ENCODE peak calls at places on chromosomes 6 and 20, in eight cellular contexts. X, Y, U, O, B, L, N and F are unnamed samples.
A peak's percentile ranks its signal among the peaks of the same experiment; 100 is the strongest.

GRCh38 chr20:3430376-3431069 is 23.1 kb upstream of the DNAAF9 start:
- DNase-seq in Y (no peak), U (no peak), L (no peak), O (peak; percentile 33), X (no peak), N (no peak), B (peak; percentile 62), F (no peak)

GRCh38 chr6:117399924-117400323 is 25.8 kb downstream of the ROS1 start:
- DNase-seq in O (no peak), N (peak; percentile 22), Y (no peak), U (no peak), B (no peak), X (no peak), L (no peak), F (peak; percentile 41)

GRCh38 chr6:168194732-168195565 is 115.9 kb upstream of the FRMD1 start:
- DNase-seq in U (no peak), L (no peak), N (no peak), X (no peak), B (no peak), Y (no peak), O (no peak), F (no peak)

GRCh38 chr20:25259358-25259757 is 11.5 kb downstream of the PYGB start:
- DNase-seq in L (no peak), Y (no peak), U (no peak), B (no peak), N (no peak), O (no peak), X (no peak), F (no peak)

GRCh38 chr6:16602035-16602434 is 159.2 kb downstream of the ATXN1 start:
- DNase-seq in Y (no peak), O (peak; percentile 53), L (no peak), U (no peak), B (no peak), X (no peak), N (no peak), F (no peak)

GRCh38 chr6:158793432-158793831 is 25.7 kb downstream of the EZR start:
- DNase-seq in U (peak; percentile 38), O (no peak), N (peak; percentile 84), L (peak; percentile 68), B (peak; percentile 61), Y (peak; percentile 15), X (no peak), F (peak; percentile 57)

GRCh38 chr6:24520929-24521546 is 26.3 kb downstream of the ALDH5A1 start:
- DNase-seq in B (no peak), X (peak; percentile 25), O (no peak), Y (peak; percentile 45), L (peak; percentile 23), U (peak; percentile 67), N (peak; percentile 74), F (peak; percentile 67)

GRCh38 chr6:113540491-113540890 is 316.7 kb upstream of the MARCKS start:
- DNase-seq in U (no peak), O (no peak), X (no peak), Y (no peak), L (no peak), B (peak; percentile 73), N (no peak), F (peak; percentile 33)

DNA sequence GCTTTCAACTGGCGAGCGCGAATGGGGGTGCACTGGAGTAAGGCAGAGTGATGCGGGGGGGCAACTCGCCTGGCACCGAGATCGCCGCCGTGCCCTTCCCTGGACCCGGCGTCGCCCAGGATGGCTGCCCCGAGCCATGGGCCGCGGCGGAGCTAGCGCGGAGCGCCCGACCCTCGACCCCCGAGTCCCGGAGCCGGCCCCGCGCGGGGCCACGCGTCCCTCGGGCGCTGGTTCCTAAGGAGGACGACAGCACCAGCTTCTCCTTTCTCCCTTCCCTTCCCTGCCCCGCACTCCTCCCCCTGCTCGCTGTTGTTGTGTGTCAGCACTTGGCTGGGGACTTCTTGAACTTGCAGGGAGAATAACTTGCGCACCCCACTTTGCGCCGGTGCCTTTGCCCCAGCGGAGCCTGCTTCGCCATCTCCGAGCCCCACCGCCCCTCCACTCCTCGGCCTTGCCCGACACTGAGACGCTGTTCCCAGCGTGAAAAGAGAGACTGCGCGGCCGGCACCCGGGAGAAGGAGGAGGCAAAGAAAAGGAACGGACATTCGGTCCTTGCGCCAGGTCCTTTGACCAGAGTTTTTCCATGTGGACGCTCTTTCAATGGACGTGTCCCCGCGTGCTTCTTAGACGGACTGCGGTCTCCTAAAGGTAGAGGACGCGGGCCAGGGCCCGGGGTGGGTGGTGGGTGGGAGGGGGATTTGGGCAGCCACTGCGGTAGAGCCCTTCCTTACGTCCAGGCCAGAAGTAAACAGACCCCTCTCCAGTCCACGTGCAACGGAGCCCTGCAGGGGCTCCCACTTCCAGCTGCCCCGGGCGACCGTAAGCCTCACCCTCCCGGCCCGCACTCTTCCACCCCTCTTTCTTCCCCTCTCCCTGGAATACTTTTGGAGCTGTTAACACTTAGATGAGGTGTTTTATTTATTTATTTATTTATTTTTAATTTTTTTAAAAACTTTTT is 1.0 kb downstream of the BMP2 start:
- DNase-seq in U (peak; percentile 51), N (peak; percentile 46), X (no peak), B (peak; percentile 46), Y (no peak), O (no peak), L (no peak), F (no peak)
- TF ChIP-seq EZH2 in U (no peak), N (peak; percentile 77), X (peak; percentile 52), B (no peak), Y (no peak), O (no peak), L (no peak), F (peak; percentile 52)

GRCh38 chr20:50794181-50794845 is 548 bp upstream of the BCAS4 start:
- DNase-seq in O (no peak), Y (no peak), L (no peak), U (peak; percentile 78), N (peak; percentile 79), X (no peak), B (no peak), F (no peak)
- TF ChIP-seq EZH2 in O (no peak), Y (no peak), L (no peak), U (no peak), N (no peak), X (no peak), B (no peak), F (no peak)

DNA sequence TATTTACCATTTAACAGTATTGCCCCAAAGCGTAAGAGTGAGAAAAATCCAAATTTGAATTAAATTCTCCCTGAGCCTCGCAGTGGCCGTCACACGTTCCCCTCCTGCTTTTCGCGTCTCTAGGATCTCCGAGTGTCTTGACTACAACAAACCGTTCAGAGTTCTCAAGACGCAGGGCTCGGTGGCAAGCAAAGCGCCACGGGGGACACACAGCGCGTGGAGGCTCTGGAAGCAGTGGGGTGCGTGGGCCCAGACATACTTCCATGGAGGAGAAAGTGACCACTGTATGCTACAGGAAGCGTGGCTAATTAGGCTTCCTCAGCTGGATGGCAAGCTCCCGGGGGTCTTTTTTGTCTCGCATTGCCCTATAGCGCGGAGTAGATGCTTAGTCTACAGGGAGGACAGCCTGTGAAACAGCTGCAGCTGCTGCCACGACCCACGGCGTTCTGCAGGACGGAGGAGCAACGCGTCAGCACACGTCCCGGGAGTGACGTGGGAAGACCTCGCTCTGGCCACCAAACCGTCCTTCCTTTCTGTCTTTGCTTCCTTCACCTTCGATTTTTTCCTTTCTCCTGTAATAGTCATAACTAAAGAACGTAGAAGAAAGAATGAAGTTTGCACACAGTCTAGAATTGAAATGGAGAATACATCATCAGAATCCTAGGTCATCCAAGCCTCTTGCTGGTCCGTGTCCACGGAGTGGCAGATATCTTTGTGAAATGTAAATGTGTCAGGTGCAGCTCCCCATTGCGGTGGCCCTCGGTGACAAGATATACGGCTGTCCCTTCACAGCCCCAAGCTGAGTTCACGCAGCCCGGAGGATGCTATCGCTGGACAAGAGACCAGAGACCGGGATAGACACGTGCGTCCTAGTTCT is 104.2 kb upstream of the QKI start:
- DNase-seq in U (no peak), L (no peak), O (no peak), X (no peak), B (no peak), Y (no peak), N (no peak), F (no peak)
- TF ChIP-seq EZH2 in U (no peak), L (no peak), O (no peak), X (no peak), B (no peak), Y (no peak), N (no peak), F (no peak)

GRCh38 chr20:32018269-32019155 is 8.3 kb downstream of the CCM2L start:
- DNase-seq in B (no peak), L (peak; percentile 81), X (peak; percentile 57), Y (peak; percentile 61), U (peak; percentile 92), N (peak; percentile 95), O (no peak), F (peak; percentile 53)
- TF ChIP-seq EZH2 in B (peak; percentile 91), L (no peak), X (no peak), Y (no peak), U (no peak), N (no peak), O (no peak), F (peak; percentile 33)

GRCh38 chr20:21699216-21699508 is 6.3 kb upstream of the PAX1 start:
- DNase-seq in L (no peak), U (no peak), N (no peak), Y (no peak), X (no peak), O (no peak), B (no peak), F (no peak)

GRCh38 chr20:21703740-21704407 is 1.6 kb upstream of the PAX1 start:
- DNase-seq in U (no peak), X (no peak), O (no peak), L (no peak), N (peak; percentile 32), B (no peak), Y (no peak), F (no peak)

GRCh38 chr20:21702553-21703467 is 2.7 kb upstream of the PAX1 start:
- DNase-seq in B (peak; percentile 0), U (peak; percentile 94), N (peak; percentile 91), O (no peak), X (no peak), Y (peak; percentile 56), L (no peak), F (no peak)

GRCh38 chr20:21702001-21702400 is 3.5 kb upstream of the PAX1 start:
- DNase-seq in X (no peak), U (peak; percentile 54), Y (no peak), N (peak; percentile 52), B (no peak), O (no peak), L (no peak), F (no peak)

GRCh38 chr20:21701171-21701876 is 4.1 kb upstream of the PAX1 start:
- DNase-seq in O (no peak), Y (no peak), N (peak; percentile 85), L (no peak), X (no peak), U (peak; percentile 64), B (no peak), F (no peak)
- TF ChIP-seq EZH2 in O (no peak), Y (no peak), N (peak; percentile 86), L (no peak), X (peak; percentile 11), U (peak; percentile 83), B (no peak), F (no peak)